ENCODE peak calls at places on chromosomes 3 and 15, in six cellular contexts. F is Right ventricle myocardium superior; D is ureter; W is A172; N is A549; H is activated CD4-positive, CD25-positive, alpha-beta regulatory T cell. V is an unnamed sample.
A peak's percentile ranks its signal among the peaks of the same experiment; 100 is the strongest.

GRCh38 chr15:68414591-68414990 is 17.4 kb downstream of the ITGA11 start:
- DNase-seq in F (no peak), D (peak; percentile 27), W (no peak), N (no peak), H (no peak), V (no peak)

GRCh38 chr15:81785679-81786078 is 260.1 kb downstream of the MEX3B start:
- DNase-seq in F (no peak), D (no peak), W (no peak), N (peak; percentile 11), H (no peak), V (no peak)

GRCh38 chr15:92690370-92690769 is 34.8 kb upstream of the FAM174B start:
- DNase-seq in F (no peak), D (no peak), W (no peak), N (no peak), H (no peak), V (no peak)

GRCh38 chr15:42691308-42691707 is 45.6 kb downstream of the CDAN1 start:
- DNase-seq in F (no peak), D (no peak), W (no peak), N (no peak), H (no peak), V (no peak)

GRCh38 chr3:125594581-125595011 is 701 bp downstream of the OSBPL11 start:
- DNase-seq in F (no peak), D (no peak), W (peak; percentile 26), N (peak; percentile 11), H (no peak), V (no peak)

GRCh38 chr3:194133661-194134230 is 2.2 kb upstream of the HES1 start:
- DNase-seq in F (no peak), D (peak; percentile 58), W (peak; percentile 47), N (peak; percentile 68), H (no peak), V (peak; percentile 80)

GRCh38 chr3:47096955-47097354 is 67.0 kb downstream of the SETD2 start:
- DNase-seq in F (no peak), D (no peak), W (peak; percentile 70), N (peak; percentile 2), H (no peak), V (peak; percentile 85)

GRCh38 chr3:107524214-107525100 is 1.7 kb downstream of the BBX start:
- DNase-seq in F (peak; percentile 67), D (peak; percentile 72), W (peak; percentile 49), N (peak; percentile 54), H (no peak), V (peak; percentile 60)

GRCh38 chr3:188432826-188433525 is 279.0 kb downstream of the LPP start:
- DNase-seq in F (no peak), D (no peak), W (no peak), N (no peak), H (no peak), V (peak; percentile 93)

GRCh38 chr3:169454823-169455222 is 208.7 kb downstream of the MECOM start:
- DNase-seq in F (no peak), D (no peak), W (peak; percentile 55), N (no peak), H (no peak), V (peak; percentile 79)

GRCh38 chr3:4703054-4703480 is 209.9 kb downstream of the ITPR1 start:
- DNase-seq in F (no peak), D (no peak), W (no peak), N (no peak), H (no peak), V (peak; percentile 48)

GRCh38 chr3:17384567-17385296 is 357.7 kb downstream of the TBC1D5 start:
- DNase-seq in F (no peak), D (no peak), W (no peak), N (peak; percentile 14), H (no peak), V (peak; percentile 82)

GRCh38 chr3:72418856-72419255 is 429.4 kb downstream of the SHQ1 start:
- DNase-seq in F (no peak), D (no peak), W (no peak), N (no peak), H (no peak), V (no peak)